ENCODE peak calls at places on chromosomes 12 and 14, in eight cellular contexts. One of them, this sample, is unnamed.

GRCh38 chr14:99971087-99971928 is 93.9 kb upstream of the EVL start:
- DNase-seq in naive thymus-derived CD4-positive, alpha-beta T cell: peak; percentile 81
- DNase-seq in nephron progenitor cell: peak; percentile 90
- DNase-seq in left colon: peak; percentile 65
- DNase-seq in NCI-H146: peak; percentile 48
- DNase-seq in HT-29: no peak
- DNase-seq in heart left ventricle: peak; percentile 88
- DNase-seq in pancreas: peak; percentile 92
- DNase-seq in this sample: peak; percentile 73

GRCh38 chr12:26158078-26158764 is 33.4 kb upstream of the BHLHE41 start:
- DNase-seq in HT-29: peak; percentile 47
- DNase-seq in left colon: no peak
- DNase-seq in naive thymus-derived CD4-positive, alpha-beta T cell: no peak
- DNase-seq in pancreas: no peak
- DNase-seq in heart left ventricle: no peak
- DNase-seq in NCI-H146: no peak
- DNase-seq in nephron progenitor cell: no peak
- DNase-seq in this sample: no peak

GRCh38 chr14:68011629-68012028 is 192.1 kb downstream of the RAD51B start:
- DNase-seq in naive thymus-derived CD4-positive, alpha-beta T cell: no peak
- DNase-seq in nephron progenitor cell: no peak
- DNase-seq in pancreas: no peak
- DNase-seq in NCI-H146: no peak
- DNase-seq in heart left ventricle: no peak
- DNase-seq in HT-29: no peak
- DNase-seq in left colon: no peak
- DNase-seq in this sample: peak; percentile 91

GRCh38 chr12:109753054-109753401 is 39.4 kb downstream of the FAM222A start:
- DNase-seq in left colon: no peak
- DNase-seq in nephron progenitor cell: no peak
- DNase-seq in NCI-H146: no peak
- DNase-seq in HT-29: no peak
- DNase-seq in heart left ventricle: no peak
- DNase-seq in naive thymus-derived CD4-positive, alpha-beta T cell: no peak
- DNase-seq in pancreas: peak; percentile 28
- DNase-seq in this sample: no peak

GRCh38 chr12:13175499-13175898 is 21.0 kb upstream of the EMP1 start:
- DNase-seq in HT-29: peak; percentile 49
- DNase-seq in left colon: no peak
- DNase-seq in nephron progenitor cell: no peak
- DNase-seq in NCI-H146: no peak
- DNase-seq in heart left ventricle: no peak
- DNase-seq in pancreas: no peak
- DNase-seq in naive thymus-derived CD4-positive, alpha-beta T cell: no peak
- DNase-seq in this sample: peak; percentile 87

GRCh38 chr12:8829621-8830020 is 7.2 kb downstream of the A2ML1 start:
- DNase-seq in pancreas: no peak
- DNase-seq in left colon: no peak
- DNase-seq in HT-29: no peak
- DNase-seq in heart left ventricle: no peak
- DNase-seq in NCI-H146: no peak
- DNase-seq in nephron progenitor cell: no peak
- DNase-seq in naive thymus-derived CD4-positive, alpha-beta T cell: no peak
- DNase-seq in this sample: no peak

GRCh38 chr14:38065101-38065762 is 142.5 kb upstream of the SSTR1 start:
- DNase-seq in pancreas: no peak
- DNase-seq in NCI-H146: no peak
- DNase-seq in heart left ventricle: no peak
- DNase-seq in naive thymus-derived CD4-positive, alpha-beta T cell: peak; percentile 87
- DNase-seq in nephron progenitor cell: no peak
- DNase-seq in HT-29: no peak
- DNase-seq in left colon: no peak
- DNase-seq in this sample: no peak

GRCh38 chr12:22974865-22975264 is 349.9 kb downstream of the ETNK1 start:
- DNase-seq in HT-29: peak; percentile 24
- DNase-seq in nephron progenitor cell: no peak
- DNase-seq in naive thymus-derived CD4-positive, alpha-beta T cell: no peak
- DNase-seq in left colon: no peak
- DNase-seq in NCI-H146: no peak
- DNase-seq in heart left ventricle: no peak
- DNase-seq in pancreas: no peak
- DNase-seq in this sample: peak; percentile 95

GRCh38 chr12:131827961-131828534 is at the start of gene MMP17:
- DNase-seq in NCI-H146: peak; percentile 50
- DNase-seq in naive thymus-derived CD4-positive, alpha-beta T cell: peak; percentile 18
- DNase-seq in nephron progenitor cell: peak; percentile 84
- DNase-seq in heart left ventricle: peak; percentile 46
- DNase-seq in HT-29: no peak
- DNase-seq in pancreas: peak; percentile 63
- DNase-seq in left colon: peak; percentile 46
- DNase-seq in this sample: peak; percentile 58

GRCh38 chr14:56199095-56199975 is 81.1 kb downstream of the PELI2 start:
- DNase-seq in naive thymus-derived CD4-positive, alpha-beta T cell: no peak
- DNase-seq in HT-29: no peak
- DNase-seq in pancreas: no peak
- DNase-seq in heart left ventricle: peak; percentile 59
- DNase-seq in NCI-H146: no peak
- DNase-seq in nephron progenitor cell: no peak
- DNase-seq in left colon: no peak
- DNase-seq in this sample: peak; percentile 100

GRCh38 chr12:131204416-131205311 is 251.0 kb downstream of the ADGRD1 start:
- DNase-seq in heart left ventricle: no peak
- DNase-seq in HT-29: no peak
- DNase-seq in naive thymus-derived CD4-positive, alpha-beta T cell: no peak
- DNase-seq in left colon: no peak
- DNase-seq in nephron progenitor cell: no peak
- DNase-seq in pancreas: peak; percentile 36
- DNase-seq in NCI-H146: no peak
- DNase-seq in this sample: no peak

GRCh38 chr14:41899416-41899815 is 292.7 kb downstream of the LRFN5 start:
- DNase-seq in naive thymus-derived CD4-positive, alpha-beta T cell: no peak
- DNase-seq in HT-29: no peak
- DNase-seq in nephron progenitor cell: no peak
- DNase-seq in left colon: no peak
- DNase-seq in pancreas: no peak
- DNase-seq in heart left ventricle: no peak
- DNase-seq in NCI-H146: no peak
- DNase-seq in this sample: peak; percentile 0

GRCh38 chr14:104821971-104822608 is 21.2 kb downstream of the ZBTB42 start:
- DNase-seq in naive thymus-derived CD4-positive, alpha-beta T cell: no peak
- DNase-seq in NCI-H146: no peak
- DNase-seq in heart left ventricle: peak; percentile 4
- DNase-seq in pancreas: no peak
- DNase-seq in HT-29: no peak
- DNase-seq in nephron progenitor cell: no peak
- DNase-seq in left colon: no peak
- DNase-seq in this sample: no peak

GRCh38 chr14:105467942-105468471 is 6.6 kb upstream of the CRIP2 start:
- DNase-seq in HT-29: peak; percentile 10
- DNase-seq in heart left ventricle: no peak
- DNase-seq in pancreas: no peak
- DNase-seq in nephron progenitor cell: no peak
- DNase-seq in naive thymus-derived CD4-positive, alpha-beta T cell: no peak
- DNase-seq in NCI-H146: no peak
- DNase-seq in left colon: no peak
- DNase-seq in this sample: no peak

GRCh38 chr12:25684070-25684469 is 131.0 kb upstream of the LMNTD1 start:
- DNase-seq in naive thymus-derived CD4-positive, alpha-beta T cell: no peak
- DNase-seq in heart left ventricle: no peak
- DNase-seq in pancreas: no peak
- DNase-seq in HT-29: no peak
- DNase-seq in nephron progenitor cell: no peak
- DNase-seq in NCI-H146: no peak
- DNase-seq in left colon: no peak
- DNase-seq in this sample: no peak

GRCh38 chr12:18382486-18382885 is 121.2 kb downstream of the PIK3C2G start:
- DNase-seq in pancreas: no peak
- DNase-seq in left colon: no peak
- DNase-seq in NCI-H146: no peak
- DNase-seq in HT-29: no peak
- DNase-seq in heart left ventricle: no peak
- DNase-seq in nephron progenitor cell: no peak
- DNase-seq in naive thymus-derived CD4-positive, alpha-beta T cell: no peak
- DNase-seq in this sample: peak; percentile 85

GRCh38 chr12:104764225-104765073 is 193.6 kb downstream of the SLC41A2 start:
- DNase-seq in left colon: no peak
- DNase-seq in pancreas: no peak
- DNase-seq in heart left ventricle: no peak
- DNase-seq in naive thymus-derived CD4-positive, alpha-beta T cell: peak; percentile 36
- DNase-seq in HT-29: no peak
- DNase-seq in nephron progenitor cell: no peak
- DNase-seq in NCI-H146: no peak
- DNase-seq in this sample: no peak

GRCh38 chr12:13148532-13148847 is 45.0 kb upstream of the GSG1 start:
- DNase-seq in heart left ventricle: no peak
- DNase-seq in naive thymus-derived CD4-positive, alpha-beta T cell: no peak
- DNase-seq in left colon: no peak
- DNase-seq in HT-29: no peak
- DNase-seq in pancreas: no peak
- DNase-seq in nephron progenitor cell: no peak
- DNase-seq in NCI-H146: no peak
- DNase-seq in this sample: no peak

GRCh38 chr12:638948-639557 is 24.2 kb downstream of the NINJ2 start:
- DNase-seq in left colon: no peak
- DNase-seq in nephron progenitor cell: no peak
- DNase-seq in naive thymus-derived CD4-positive, alpha-beta T cell: peak; percentile 43
- DNase-seq in NCI-H146: no peak
- DNase-seq in heart left ventricle: no peak
- DNase-seq in HT-29: no peak
- DNase-seq in pancreas: no peak
- DNase-seq in this sample: no peak

GRCh38 chr12:79206871-79207270 is 342.3 kb downstream of the SYT1 start:
- DNase-seq in nephron progenitor cell: no peak
- DNase-seq in naive thymus-derived CD4-positive, alpha-beta T cell: no peak
- DNase-seq in NCI-H146: no peak
- DNase-seq in pancreas: no peak
- DNase-seq in HT-29: no peak
- DNase-seq in heart left ventricle: no peak
- DNase-seq in left colon: no peak
- DNase-seq in this sample: no peak

GRCh38 chr14:75342762-75343599 is 64.4 kb downstream of the FOS start:
- DNase-seq in pancreas: no peak
- DNase-seq in NCI-H146: no peak
- DNase-seq in nephron progenitor cell: no peak
- DNase-seq in naive thymus-derived CD4-positive, alpha-beta T cell: no peak
- DNase-seq in heart left ventricle: no peak
- DNase-seq in left colon: no peak
- DNase-seq in HT-29: no peak
- DNase-seq in this sample: no peak

GRCh38 chr14:33484264-33484663 is 466.6 kb downstream of the EGLN3 start:
- DNase-seq in pancreas: no peak
- DNase-seq in nephron progenitor cell: no peak
- DNase-seq in naive thymus-derived CD4-positive, alpha-beta T cell: no peak
- DNase-seq in heart left ventricle: no peak
- DNase-seq in NCI-H146: no peak
- DNase-seq in HT-29: no peak
- DNase-seq in left colon: no peak
- DNase-seq in this sample: peak; percentile 24

GRCh38 chr14:59510001-59510400 is 25.7 kb downstream of the JKAMP start:
- DNase-seq in nephron progenitor cell: no peak
- DNase-seq in pancreas: no peak
- DNase-seq in naive thymus-derived CD4-positive, alpha-beta T cell: no peak
- DNase-seq in NCI-H146: no peak
- DNase-seq in heart left ventricle: no peak
- DNase-seq in HT-29: no peak
- DNase-seq in left colon: no peak
- DNase-seq in this sample: peak; percentile 22

GRCh38 chr12:100539209-100539608 is 34.3 kb upstream of the GAS2L3 start:
- DNase-seq in nephron progenitor cell: peak; percentile 81
- DNase-seq in naive thymus-derived CD4-positive, alpha-beta T cell: no peak
- DNase-seq in pancreas: no peak
- DNase-seq in HT-29: peak; percentile 57
- DNase-seq in heart left ventricle: no peak
- DNase-seq in NCI-H146: no peak
- DNase-seq in left colon: peak; percentile 39
- DNase-seq in this sample: peak; percentile 41

GRCh38 chr12:54337280-54337842 is 12.4 kb downstream of the COPZ1 start:
- DNase-seq in left colon: no peak
- DNase-seq in naive thymus-derived CD4-positive, alpha-beta T cell: no peak
- DNase-seq in HT-29: no peak
- DNase-seq in NCI-H146: no peak
- DNase-seq in pancreas: no peak
- DNase-seq in heart left ventricle: peak; percentile 44
- DNase-seq in nephron progenitor cell: no peak
- DNase-seq in this sample: no peak

GRCh38 chr12:60872850-60873713 is 1277.3 kb downstream of the SLC16A7 start:
- DNase-seq in heart left ventricle: no peak
- DNase-seq in naive thymus-derived CD4-positive, alpha-beta T cell: no peak
- DNase-seq in nephron progenitor cell: no peak
- DNase-seq in NCI-H146: no peak
- DNase-seq in HT-29: peak; percentile 7
- DNase-seq in left colon: no peak
- DNase-seq in pancreas: peak; percentile 39
- DNase-seq in this sample: no peak

GRCh38 chr12:56565510-56566101 is 44.0 kb downstream of the RBMS2 start:
- DNase-seq in left colon: peak; percentile 73
- DNase-seq in HT-29: peak; percentile 86
- DNase-seq in NCI-H146: peak; percentile 27
- DNase-seq in nephron progenitor cell: no peak
- DNase-seq in pancreas: no peak
- DNase-seq in naive thymus-derived CD4-positive, alpha-beta T cell: no peak
- DNase-seq in heart left ventricle: peak; percentile 91
- DNase-seq in this sample: peak; percentile 72

GRCh38 chr12:25286837-25287236 is 36.1 kb upstream of the KRAS start:
- DNase-seq in NCI-H146: no peak
- DNase-seq in naive thymus-derived CD4-positive, alpha-beta T cell: no peak
- DNase-seq in nephron progenitor cell: no peak
- DNase-seq in HT-29: no peak
- DNase-seq in pancreas: no peak
- DNase-seq in left colon: no peak
- DNase-seq in heart left ventricle: no peak
- DNase-seq in this sample: no peak

GRCh38 chr12:53102883-53103807 is at the start of gene SOAT2:
- DNase-seq in HT-29: peak; percentile 14
- DNase-seq in nephron progenitor cell: no peak
- DNase-seq in left colon: no peak
- DNase-seq in NCI-H146: peak; percentile 37
- DNase-seq in heart left ventricle: no peak
- DNase-seq in pancreas: no peak
- DNase-seq in naive thymus-derived CD4-positive, alpha-beta T cell: peak; percentile 49
- DNase-seq in this sample: no peak

GRCh38 chr14:105375635-105376057 is 22.7 kb upstream of the TEX22 start:
- DNase-seq in left colon: no peak
- DNase-seq in heart left ventricle: no peak
- DNase-seq in pancreas: no peak
- DNase-seq in naive thymus-derived CD4-positive, alpha-beta T cell: no peak
- DNase-seq in nephron progenitor cell: no peak
- DNase-seq in NCI-H146: peak; percentile 44
- DNase-seq in HT-29: no peak
- DNase-seq in this sample: peak; percentile 32

GRCh38 chr14:95876769-95877490 is at the start of gene TUNAR:
- DNase-seq in NCI-H146: peak; percentile 59
- DNase-seq in HT-29: no peak
- DNase-seq in left colon: no peak
- DNase-seq in nephron progenitor cell: peak; percentile 54
- DNase-seq in pancreas: no peak
- DNase-seq in naive thymus-derived CD4-positive, alpha-beta T cell: no peak
- DNase-seq in heart left ventricle: no peak
- DNase-seq in this sample: no peak

GRCh38 chr12:79127268-79127895 is 262.8 kb downstream of the SYT1 start:
- DNase-seq in pancreas: no peak
- DNase-seq in heart left ventricle: no peak
- DNase-seq in nephron progenitor cell: no peak
- DNase-seq in HT-29: no peak
- DNase-seq in naive thymus-derived CD4-positive, alpha-beta T cell: no peak
- DNase-seq in left colon: no peak
- DNase-seq in NCI-H146: no peak
- DNase-seq in this sample: peak; percentile 96

GRCh38 chr14:105301103-105301914 is 508 bp upstream of the BRF1 start:
- DNase-seq in naive thymus-derived CD4-positive, alpha-beta T cell: peak; percentile 93
- DNase-seq in left colon: peak; percentile 100
- DNase-seq in pancreas: peak; percentile 99
- DNase-seq in HT-29: peak; percentile 94
- DNase-seq in heart left ventricle: peak; percentile 98
- DNase-seq in nephron progenitor cell: peak; percentile 100
- DNase-seq in NCI-H146: peak; percentile 100
- DNase-seq in this sample: peak; percentile 94

GRCh38 chr12:6925543-6926279 is 2.0 kb upstream of the ATN1 start:
- DNase-seq in naive thymus-derived CD4-positive, alpha-beta T cell: no peak
- DNase-seq in heart left ventricle: peak; percentile 78
- DNase-seq in nephron progenitor cell: peak; percentile 47
- DNase-seq in left colon: peak; percentile 55
- DNase-seq in HT-29: peak; percentile 88
- DNase-seq in NCI-H146: no peak
- DNase-seq in pancreas: no peak
- DNase-seq in this sample: peak; percentile 66